ENCODE peak calls at places on chromosomes 6 and 20, in nine cellular contexts. One of them, this sample, is unnamed.

GRCh38 chr6:63676412-63677114 is 41.0 kb downstream of the PHF3 start:
- DNase-seq in endothelial cell of umbilical vein: no peak
- DNase-seq in SK-N-SH: no peak
- DNase-seq in stomach: no peak
- DNase-seq in HCT116: no peak
- DNase-seq in upper lobe of left lung: no peak
- DNase-seq in K562: no peak
- DNase-seq in spleen: no peak
- DNase-seq in HepG2: no peak
- DNase-seq in this sample: no peak

GRCh38 chr6:22828179-22829062 is 259.1 kb downstream of the HDGFL1 start:
- DNase-seq in endothelial cell of umbilical vein: peak
- DNase-seq in SK-N-SH: peak
- DNase-seq in stomach: no peak
- DNase-seq in HCT116: peak
- DNase-seq in upper lobe of left lung: no peak
- DNase-seq in K562: peak
- DNase-seq in spleen: no peak
- DNase-seq in HepG2: peak
- DNase-seq in this sample: no peak

GRCh38 chr6:1481326-1481725 is 92.0 kb downstream of the FOXF2 start:
- DNase-seq in endothelial cell of umbilical vein: no peak
- DNase-seq in SK-N-SH: no peak
- DNase-seq in stomach: no peak
- DNase-seq in HCT116: peak
- DNase-seq in upper lobe of left lung: no peak
- DNase-seq in K562: no peak
- DNase-seq in spleen: no peak
- DNase-seq in HepG2: no peak
- DNase-seq in this sample: no peak

GRCh38 chr20:22615425-22615824 is 31.1 kb upstream of the FOXA2 start:
- DNase-seq in endothelial cell of umbilical vein: no peak
- DNase-seq in SK-N-SH: no peak
- DNase-seq in stomach: no peak
- DNase-seq in HCT116: no peak
- DNase-seq in upper lobe of left lung: no peak
- DNase-seq in K562: no peak
- DNase-seq in spleen: no peak
- DNase-seq in HepG2: no peak
- DNase-seq in this sample: no peak

GRCh38 chr6:163367388-163368183 is 46.9 kb upstream of the QKI start:
- DNase-seq in endothelial cell of umbilical vein: peak
- DNase-seq in SK-N-SH: no peak
- DNase-seq in stomach: no peak
- DNase-seq in HCT116: no peak
- DNase-seq in upper lobe of left lung: no peak
- DNase-seq in K562: no peak
- DNase-seq in spleen: no peak
- DNase-seq in HepG2: no peak
- DNase-seq in this sample: no peak

GRCh38 chr6:52641388-52641787 is 29.5 kb upstream of the TMEM14A start:
- DNase-seq in endothelial cell of umbilical vein: no peak
- DNase-seq in SK-N-SH: no peak
- DNase-seq in stomach: no peak
- DNase-seq in HCT116: no peak
- DNase-seq in upper lobe of left lung: no peak
- DNase-seq in K562: no peak
- DNase-seq in spleen: no peak
- DNase-seq in HepG2: no peak
- DNase-seq in this sample: no peak

GRCh38 chr6:16168858-16169257 is 40.0 kb downstream of the MYLIP start:
- DNase-seq in endothelial cell of umbilical vein: peak
- DNase-seq in SK-N-SH: no peak
- DNase-seq in stomach: no peak
- DNase-seq in HCT116: peak
- DNase-seq in upper lobe of left lung: no peak
- DNase-seq in K562: no peak
- DNase-seq in spleen: no peak
- DNase-seq in HepG2: peak
- DNase-seq in this sample: no peak

GRCh38 chr6:19669206-19669605 is 168.0 kb upstream of the ID4 start:
- DNase-seq in endothelial cell of umbilical vein: no peak
- DNase-seq in SK-N-SH: no peak
- DNase-seq in stomach: no peak
- DNase-seq in HCT116: no peak
- DNase-seq in upper lobe of left lung: no peak
- DNase-seq in K562: no peak
- DNase-seq in spleen: no peak
- DNase-seq in HepG2: no peak
- DNase-seq in this sample: no peak

GRCh38 chr6:108801331-108801730 is 46.9 kb upstream of the ARMC2 start:
- DNase-seq in endothelial cell of umbilical vein: no peak
- DNase-seq in SK-N-SH: no peak
- DNase-seq in stomach: no peak
- DNase-seq in HCT116: no peak
- DNase-seq in upper lobe of left lung: no peak
- DNase-seq in K562: no peak
- DNase-seq in spleen: no peak
- DNase-seq in HepG2: no peak
- DNase-seq in this sample: no peak

GRCh38 chr6:767755-768512 is 75.0 kb upstream of the EXOC2 start:
- DNase-seq in endothelial cell of umbilical vein: no peak
- DNase-seq in SK-N-SH: no peak
- DNase-seq in stomach: no peak
- DNase-seq in HCT116: no peak
- DNase-seq in upper lobe of left lung: no peak
- DNase-seq in K562: no peak
- DNase-seq in spleen: no peak
- DNase-seq in HepG2: no peak
- DNase-seq in this sample: no peak

DNA sequence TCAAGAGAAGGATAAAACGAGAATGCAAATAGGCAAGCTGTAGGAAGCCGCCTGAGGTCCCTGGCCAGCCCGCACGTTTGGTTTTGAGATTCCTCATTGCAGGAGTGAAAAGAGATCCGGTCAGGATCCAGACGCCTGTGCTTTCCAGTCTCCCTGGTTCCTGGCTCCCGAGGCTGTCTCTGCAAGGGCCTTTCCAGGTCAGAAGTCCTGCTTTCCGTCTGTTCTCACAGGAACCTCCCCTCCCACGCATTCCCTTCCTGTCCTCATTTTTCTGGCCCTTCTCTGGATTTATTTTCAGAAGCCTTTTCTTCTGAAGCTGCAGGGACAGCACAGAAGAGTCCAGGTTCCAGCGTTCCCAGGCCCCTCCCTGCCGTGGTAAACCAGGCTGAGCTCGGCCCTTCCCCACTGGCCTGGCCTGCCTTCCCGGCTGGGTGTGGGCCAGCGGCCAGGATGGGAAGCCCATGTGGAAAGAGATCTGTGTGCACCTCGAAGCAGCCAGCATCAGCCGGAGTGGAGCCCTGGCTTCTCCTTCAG is 54.0 kb downstream of the TMEM242 start:
- DNase-seq in endothelial cell of umbilical vein: peak
- DNase-seq in SK-N-SH: no peak
- DNase-seq in stomach: peak
- DNase-seq in HCT116: no peak
- DNase-seq in upper lobe of left lung: peak
- DNase-seq in K562: no peak
- DNase-seq in spleen: peak
- DNase-seq in HepG2: no peak
- DNase-seq in this sample: no peak
- TF ChIP-seq POLR2AphosphoS5 in endothelial cell of umbilical vein: peak
- TF ChIP-seq POLR2AphosphoS5 in SK-N-SH: no peak
- TF ChIP-seq POLR2AphosphoS5 in stomach: no peak
- TF ChIP-seq POLR2AphosphoS5 in HCT116: no peak
- TF ChIP-seq POLR2AphosphoS5 in upper lobe of left lung: no peak
- TF ChIP-seq POLR2AphosphoS5 in K562: no peak
- TF ChIP-seq POLR2AphosphoS5 in spleen: peak
- TF ChIP-seq POLR2AphosphoS5 in HepG2: no peak
- TF ChIP-seq POLR2AphosphoS5 in this sample: no peak

DNA sequence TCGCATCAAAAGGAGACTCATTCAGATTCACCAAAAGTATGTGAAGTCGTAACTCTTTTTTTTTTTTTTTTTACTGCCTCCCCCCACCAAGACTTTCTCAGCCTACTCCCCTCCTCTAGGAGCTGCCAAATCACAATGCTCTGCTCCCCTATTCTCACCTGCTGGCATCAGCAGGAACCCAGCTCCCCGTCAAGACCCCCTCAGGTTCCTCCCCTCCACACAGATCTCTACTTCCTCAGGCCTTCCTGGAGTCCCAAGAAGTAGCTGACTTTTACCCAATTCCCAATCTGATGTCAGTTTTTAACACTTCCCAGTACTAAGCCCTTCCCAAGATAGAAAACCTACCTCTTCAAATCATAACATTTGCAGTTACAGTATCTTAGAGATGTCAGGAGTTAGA is 39.3 kb downstream of the ARHGAP18 start:
- DNase-seq in endothelial cell of umbilical vein: no peak
- DNase-seq in SK-N-SH: no peak
- DNase-seq in stomach: no peak
- DNase-seq in HCT116: no peak
- DNase-seq in upper lobe of left lung: no peak
- DNase-seq in K562: no peak
- DNase-seq in spleen: no peak
- DNase-seq in HepG2: no peak
- DNase-seq in this sample: no peak
- H3K27ac ChIP-seq in endothelial cell of umbilical vein: no peak
- H3K27ac ChIP-seq in SK-N-SH: no peak
- H3K27ac ChIP-seq in stomach: no peak
- H3K27ac ChIP-seq in HCT116: peak
- H3K27ac ChIP-seq in upper lobe of left lung: no peak
- H3K27ac ChIP-seq in K562: no peak
- H3K27ac ChIP-seq in spleen: no peak
- H3K27ac ChIP-seq in HepG2: no peak
- H3K27ac ChIP-seq in this sample: no peak

DNA sequence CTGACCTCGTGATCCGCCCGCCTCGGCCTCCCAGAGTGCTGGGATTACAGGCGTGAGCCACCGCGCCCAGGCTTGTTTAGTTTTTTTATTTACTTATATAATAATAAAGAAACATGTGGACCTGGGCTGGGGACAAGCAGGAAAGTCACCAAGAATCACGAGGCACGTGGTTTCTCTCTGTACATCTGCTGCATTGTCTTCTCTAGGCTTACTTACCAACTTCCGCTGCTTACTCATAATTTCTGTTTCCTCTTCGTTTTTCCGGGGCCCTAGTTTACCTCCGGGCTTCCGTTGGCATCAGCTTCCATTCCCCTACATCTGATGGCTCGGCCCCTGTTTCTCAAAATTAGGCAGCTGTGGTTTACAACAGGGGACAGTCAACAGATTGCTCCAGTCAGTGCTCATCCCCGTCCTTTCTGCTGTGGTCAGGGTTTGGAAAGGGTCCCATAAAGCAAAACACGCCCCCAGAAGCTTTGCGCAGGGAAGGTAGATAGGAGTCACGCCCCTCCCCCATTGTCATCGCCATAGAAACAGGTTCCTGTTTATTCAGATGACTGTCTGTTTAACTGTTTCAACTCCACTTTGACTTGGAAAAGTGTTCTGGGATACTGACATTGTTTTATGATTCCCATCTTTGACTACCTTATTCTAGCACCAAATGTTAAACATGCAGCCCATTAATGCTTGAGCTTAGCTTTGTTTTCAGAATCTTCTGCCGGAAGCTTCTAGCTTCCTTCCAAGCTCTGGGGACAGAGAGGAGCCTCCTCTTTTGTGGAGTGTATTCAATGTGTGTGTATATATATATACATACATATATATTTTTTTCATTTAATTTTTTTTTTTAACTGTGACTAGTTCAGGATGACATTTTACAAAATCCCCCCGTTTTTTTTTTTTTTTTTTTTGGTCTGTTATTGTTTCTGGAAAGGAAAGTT is 32.0 kb upstream of the TXLNB start:
- DNase-seq in endothelial cell of umbilical vein: peak
- DNase-seq in SK-N-SH: peak
- DNase-seq in stomach: peak
- DNase-seq in HCT116: no peak
- DNase-seq in upper lobe of left lung: peak
- DNase-seq in K562: no peak
- DNase-seq in spleen: peak
- DNase-seq in HepG2: peak
- DNase-seq in this sample: peak
- H3K4me3 ChIP-seq in endothelial cell of umbilical vein: peak
- H3K4me3 ChIP-seq in SK-N-SH: peak
- H3K4me3 ChIP-seq in stomach: peak
- H3K4me3 ChIP-seq in HCT116: no peak
- H3K4me3 ChIP-seq in upper lobe of left lung: peak
- H3K4me3 ChIP-seq in K562: no peak
- H3K4me3 ChIP-seq in spleen: peak
- H3K4me3 ChIP-seq in HepG2: no peak
- H3K4me3 ChIP-seq in this sample: no peak

GRCh38 chr6:77566235-77566634 is 86.6 kb upstream of the MEI4 start:
- DNase-seq in endothelial cell of umbilical vein: no peak
- DNase-seq in SK-N-SH: no peak
- DNase-seq in stomach: no peak
- DNase-seq in HCT116: no peak
- DNase-seq in upper lobe of left lung: no peak
- DNase-seq in K562: no peak
- DNase-seq in spleen: no peak
- DNase-seq in HepG2: no peak
- DNase-seq in this sample: no peak

GRCh38 chr6:77561768-77562314 is 91.0 kb upstream of the MEI4 start:
- DNase-seq in endothelial cell of umbilical vein: peak
- DNase-seq in SK-N-SH: no peak
- DNase-seq in stomach: no peak
- DNase-seq in HCT116: no peak
- DNase-seq in upper lobe of left lung: no peak
- DNase-seq in K562: no peak
- DNase-seq in spleen: no peak
- DNase-seq in HepG2: no peak
- DNase-seq in this sample: no peak

GRCh38 chr6:77568570-77568969 is 84.3 kb upstream of the MEI4 start:
- DNase-seq in endothelial cell of umbilical vein: no peak
- DNase-seq in SK-N-SH: no peak
- DNase-seq in stomach: no peak
- DNase-seq in HCT116: no peak
- DNase-seq in upper lobe of left lung: no peak
- DNase-seq in K562: no peak
- DNase-seq in spleen: no peak
- DNase-seq in HepG2: no peak
- DNase-seq in this sample: no peak

GRCh38 chr6:77565370-77565769 is 87.5 kb upstream of the MEI4 start:
- DNase-seq in endothelial cell of umbilical vein: no peak
- DNase-seq in SK-N-SH: no peak
- DNase-seq in stomach: no peak
- DNase-seq in HCT116: no peak
- DNase-seq in upper lobe of left lung: no peak
- DNase-seq in K562: no peak
- DNase-seq in spleen: no peak
- DNase-seq in HepG2: no peak
- DNase-seq in this sample: no peak
- TF ChIP-seq POLR2AphosphoS5 in endothelial cell of umbilical vein: no peak
- TF ChIP-seq POLR2AphosphoS5 in SK-N-SH: no peak
- TF ChIP-seq POLR2AphosphoS5 in stomach: no peak
- TF ChIP-seq POLR2AphosphoS5 in HCT116: no peak
- TF ChIP-seq POLR2AphosphoS5 in upper lobe of left lung: no peak
- TF ChIP-seq POLR2AphosphoS5 in K562: no peak
- TF ChIP-seq POLR2AphosphoS5 in spleen: no peak
- TF ChIP-seq POLR2AphosphoS5 in HepG2: no peak
- TF ChIP-seq POLR2AphosphoS5 in this sample: no peak

DNA sequence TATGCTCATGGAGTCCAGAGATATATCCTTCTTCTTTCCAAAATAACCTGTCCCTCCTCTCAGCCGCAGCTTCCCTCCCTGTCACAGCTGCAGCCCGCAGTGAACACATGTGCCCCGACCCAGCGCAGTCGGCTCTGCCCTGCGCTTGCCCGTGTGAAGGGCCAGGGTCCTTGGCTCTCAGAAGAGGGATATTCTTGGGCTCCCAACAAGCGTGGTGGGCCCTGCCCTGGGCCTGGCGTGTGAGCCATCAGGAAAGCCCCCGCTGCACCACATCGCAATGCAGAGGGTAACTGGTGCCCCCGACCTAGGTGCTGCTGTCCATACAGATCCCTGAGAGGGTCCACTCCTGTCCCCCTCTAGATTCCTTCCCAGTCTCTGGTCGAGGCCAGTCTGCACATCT is 65.2 kb downstream of the SSR1 start:
- DNase-seq in endothelial cell of umbilical vein: no peak
- DNase-seq in SK-N-SH: no peak
- DNase-seq in stomach: no peak
- DNase-seq in HCT116: no peak
- DNase-seq in upper lobe of left lung: no peak
- DNase-seq in K562: no peak
- DNase-seq in spleen: no peak
- DNase-seq in HepG2: no peak
- DNase-seq in this sample: no peak
- H3K27ac ChIP-seq in endothelial cell of umbilical vein: no peak
- H3K27ac ChIP-seq in SK-N-SH: no peak
- H3K27ac ChIP-seq in stomach: no peak
- H3K27ac ChIP-seq in HCT116: no peak
- H3K27ac ChIP-seq in upper lobe of left lung: no peak
- H3K27ac ChIP-seq in K562: no peak
- H3K27ac ChIP-seq in spleen: peak
- H3K27ac ChIP-seq in HepG2: no peak
- H3K27ac ChIP-seq in this sample: no peak

This sample was measured in breast epithelium.